ENCODE peak calls at places on chromosomes 12 and 14, in nine cellular contexts. U is activated CD8-positive, alpha-beta memory T cell treated with anti-CD3 and anti-CD28 coated beads for 1 hour; J is stimulated activated CD8-positive, alpha-beta memory T cell treated with anti-CD3 and anti-CD28 coated beads, Interleukin-12 subunit alpha, Interleukin-12 subunit beta, amount 100 ng/mL, for 4 hours; O is stimulated activated CD4-positive, alpha-beta T cell treated with anti-CD3 and anti-CD28 coated beads, Interleukin-4, amount 100 ng/mL, for 48 hours; T is activated T-cell treated with anti-CD3 and anti-CD28 coated beads, Interleukin-2, amount 50 U/mL, for 72 hours; D is NCI-H1417; F is naive thymus-derived CD4-positive, alpha-beta T cell; H is mucosa of gallbladder; W is NCI-H82. C is an unnamed sample.

GRCh38 chr12:79897617-79898016 is 37.3 kb downstream of the PPP1R12A start:
- DNase-seq in U (no peak), J (no peak), O (no peak), T (no peak), D (no peak), F (no peak), H (no peak), W (no peak), C (no peak)

GRCh38 chr12:32881107-32881506 is 15.5 kb downstream of the PKP2 start:
- DNase-seq in U (no peak), J (no peak), O (no peak), T (no peak), D (no peak), F (no peak), H (no peak), W (no peak), C (no peak)

GRCh38 chr12:24921251-24922038 is 27.5 kb downstream of the BCAT1 start:
- DNase-seq in U (no peak), J (no peak), O (no peak), T (no peak), D (no peak), F (no peak), H (no peak), W (no peak), C (no peak)

GRCh38 chr14:101470266-101470665 is 91.0 kb upstream of the DIO3 start:
- DNase-seq in U (no peak), J (no peak), O (no peak), T (no peak), D (no peak), F (no peak), H (no peak), W (no peak), C (no peak)

GRCh38 chr12:39692258-39692853 is 72.8 kb upstream of the ABCD2 start:
- DNase-seq in U (no peak), J (no peak), O (no peak), T (no peak), D (peak), F (no peak), H (no peak), W (no peak), C (no peak)

GRCh38 chr14:101501858-101502615 is 59.3 kb upstream of the DIO3 start:
- DNase-seq in U (no peak), J (no peak), O (no peak), T (no peak), D (no peak), F (no peak), H (no peak), W (no peak), C (no peak)

GRCh38 chr12:98110516-98110915 is 404.9 kb upstream of the TMPO start:
- DNase-seq in U (no peak), J (no peak), O (no peak), T (no peak), D (no peak), F (no peak), H (no peak), W (peak), C (no peak)

GRCh38 chr12:58171914-58172313 is 230.5 kb downstream of the ATP23 start:
- DNase-seq in U (no peak), J (no peak), O (no peak), T (no peak), D (no peak), F (no peak), H (peak), W (no peak), C (peak)

GRCh38 chr12:57451233-57451778 is 3.8 kb upstream of the INHBE start:
- DNase-seq in U (no peak), J (no peak), O (no peak), T (no peak), D (no peak), F (no peak), H (no peak), W (no peak), C (no peak)

GRCh38 chr14:57833304-57833703 is 32.6 kb downstream of the SLC35F4 start:
- DNase-seq in U (no peak), J (no peak), O (no peak), T (no peak), D (no peak), F (no peak), H (no peak), W (no peak), C (no peak)

GRCh38 chr12:105504286-105504685 is 173.8 kb downstream of the C12orf75 start:
- DNase-seq in U (no peak), J (no peak), O (no peak), T (no peak), D (no peak), F (no peak), H (no peak), W (no peak), C (no peak)

GRCh38 chr14:41922014-41922413 is 315.3 kb downstream of the LRFN5 start:
- DNase-seq in U (no peak), J (no peak), O (no peak), T (no peak), D (no peak), F (no peak), H (no peak), W (no peak), C (no peak)

GRCh38 chr12:24853588-24853987 is 95.3 kb downstream of the BCAT1 start:
- DNase-seq in U (no peak), J (no peak), O (no peak), T (no peak), D (no peak), F (no peak), H (no peak), W (no peak), C (no peak)

GRCh38 chr12:91181053-91181452 is 1.6 kb downstream of the DCN start:
- DNase-seq in U (no peak), J (no peak), O (no peak), T (no peak), D (no peak), F (no peak), H (no peak), W (no peak), C (no peak)

GRCh38 chr12:121580959-121581680 is at the start of gene KDM2B:
- DNase-seq in U (no peak), J (no peak), O (no peak), T (no peak), D (peak), F (peak), H (peak), W (peak), C (peak)

GRCh38 chr12:32309811-32310755 is 89.3 kb upstream of the FGD4 start:
- DNase-seq in U (no peak), J (no peak), O (no peak), T (no peak), D (peak), F (no peak), H (peak), W (peak), C (no peak)

GRCh38 chr14:75877292-75877691 is 104.5 kb downstream of the TGFB3 start:
- DNase-seq in U (no peak), J (no peak), O (no peak), T (no peak), D (no peak), F (no peak), H (peak), W (no peak), C (no peak)

GRCh38 chr12:106133136-106134087 is 5.3 kb downstream of the NUAK1 start:
- DNase-seq in U (no peak), J (no peak), O (no peak), T (no peak), D (no peak), F (no peak), H (no peak), W (no peak), C (no peak)

GRCh38 chr12:90163975-90164374 is 455.3 kb upstream of the ATP2B1 start:
- DNase-seq in U (no peak), J (no peak), O (no peak), T (no peak), D (no peak), F (no peak), H (no peak), W (no peak), C (no peak)

GRCh38 chr14:54768501-54768900 is 134.1 kb downstream of the GCH1 start:
- DNase-seq in U (no peak), J (no peak), O (no peak), T (no peak), D (no peak), F (no peak), H (no peak), W (no peak), C (no peak)

GRCh38 chr12:14905269-14906004 is 19.8 kb upstream of the MGP start:
- DNase-seq in U (no peak), J (no peak), O (no peak), T (no peak), D (no peak), F (no peak), H (no peak), W (no peak), C (no peak)

GRCh38 chr12:38469689-38470088 is 153.1 kb downstream of the ALG10B start:
- DNase-seq in U (no peak), J (no peak), O (no peak), T (no peak), D (peak), F (no peak), H (no peak), W (no peak), C (no peak)

GRCh38 chr14:69191340-69192111 is at the start of gene EXD2:
- DNase-seq in U (peak), J (peak), O (peak), T (peak), D (peak), F (peak), H (peak), W (peak), C (peak)

GRCh38 chr14:105397350-105397931 is 897 bp upstream of the TEX22 start:
- DNase-seq in U (no peak), J (no peak), O (no peak), T (no peak), D (no peak), F (no peak), H (no peak), W (no peak), C (no peak)

GRCh38 chr14:20138520-20138919 is at the start of gene OR4N5:
- DNase-seq in U (no peak), J (no peak), O (no peak), T (no peak), D (no peak), F (no peak), H (no peak), W (no peak), C (no peak)

GRCh38 chr12:28409892-28410291 is 219.6 kb downstream of the CCDC91 start:
- DNase-seq in U (no peak), J (no peak), O (no peak), T (no peak), D (no peak), F (no peak), H (no peak), W (no peak), C (no peak)

GRCh38 chr14:93700928-93701327 is 87.4 kb downstream of the PRIMA1 start:
- DNase-seq in U (no peak), J (no peak), O (no peak), T (no peak), D (no peak), F (no peak), H (no peak), W (no peak), C (no peak)

GRCh38 chr12:69007166-69007857 is 74.3 kb upstream of the CPM start:
- DNase-seq in U (no peak), J (no peak), O (no peak), T (no peak), D (peak), F (no peak), H (peak), W (peak), C (peak)

GRCh38 chr14:68644101-68644500 is 148.8 kb downstream of the ZFP36L1 start:
- DNase-seq in U (no peak), J (no peak), O (no peak), T (no peak), D (no peak), F (no peak), H (no peak), W (no peak), C (no peak)

GRCh38 chr12:82963961-82964360 is 277.3 kb downstream of the TMTC2 start:
- DNase-seq in U (no peak), J (no peak), O (no peak), T (no peak), D (no peak), F (no peak), H (no peak), W (no peak), C (no peak)

GRCh38 chr14:22598099-22598895 is at the start of gene ABHD4:
- DNase-seq in U (peak), J (peak), O (peak), T (peak), D (peak), F (peak), H (peak), W (peak), C (peak)

GRCh38 chr12:113643575-113643974 is 171.9 kb upstream of the LHX5 start:
- DNase-seq in U (no peak), J (no peak), O (no peak), T (no peak), D (no peak), F (no peak), H (no peak), W (no peak), C (no peak)

GRCh38 chr12:16163891-16164290 is 113.6 kb downstream of the SLC15A5 start:
- DNase-seq in U (no peak), J (no peak), O (no peak), T (no peak), D (peak), F (no peak), H (no peak), W (no peak), C (no peak)

GRCh38 chr12:25970082-25970481 is 11.6 kb downstream of the RASSF8 start:
- DNase-seq in U (no peak), J (no peak), O (no peak), T (no peak), D (no peak), F (no peak), H (no peak), W (no peak), C (no peak)